ENCODE peak calls at places on chromosomes 12 and 14, in six cellular contexts. D is body of pancreas, L is transverse colon, W is choroid plexus epithelial cell, B is fibroblast of pulmonary artery, M is sigmoid colon. C is an unnamed sample.

GRCh38 chr12:94435511-94435927 is 24.1 kb downstream of the CEP83 start:
- DNase-seq in D (peak), L (no peak), W (peak), B (peak), M (no peak), C (no peak)

GRCh38 chr14:75343914-75344313 is 65.3 kb downstream of the FOS start:
- DNase-seq in D (no peak), L (no peak), W (peak), B (peak), M (no peak), C (peak)

GRCh38 chr12:701896-702539 is 38.8 kb upstream of the NINJ2 start:
- DNase-seq in D (no peak), L (no peak), W (no peak), B (peak), M (no peak), C (no peak)

GRCh38 chr12:2244013-2244861 is 191.4 kb downstream of the CACNA1C start:
- DNase-seq in D (no peak), L (peak), W (peak), B (peak), M (peak), C (peak)

GRCh38 chr12:6097384-6097783 is 27.1 kb downstream of the VWF start:
- DNase-seq in D (no peak), L (no peak), W (no peak), B (no peak), M (no peak), C (no peak)

GRCh38 chr12:108568653-108569154 is 6.3 kb downstream of the ISCU start:
- DNase-seq in D (no peak), L (peak), W (peak), B (no peak), M (no peak), C (no peak)

GRCh38 chr12:92771011-92771410 is 68.2 kb downstream of the PLEKHG7 start:
- DNase-seq in D (no peak), L (no peak), W (peak), B (no peak), M (no peak), C (no peak)

GRCh38 chr14:73467377-73467776 is 9.0 kb upstream of the NUMB start:
- DNase-seq in D (no peak), L (no peak), W (peak), B (peak), M (no peak), C (no peak)

GRCh38 chr14:56194062-56194461 is 75.9 kb downstream of the PELI2 start:
- DNase-seq in D (no peak), L (no peak), W (no peak), B (no peak), M (no peak), C (no peak)

GRCh38 chr12:6181583-6182278 is 18.5 kb upstream of the CD9 start:
- DNase-seq in D (no peak), L (no peak), W (no peak), B (no peak), M (peak), C (no peak)

GRCh38 chr14:59213368-59214315 is 25.2 kb downstream of the DAAM1 start:
- DNase-seq in D (no peak), L (no peak), W (peak), B (no peak), M (no peak), C (no peak)

GRCh38 chr14:39576258-39576657 is 144.0 kb upstream of the FBXO33 start:
- DNase-seq in D (no peak), L (no peak), W (no peak), B (no peak), M (no peak), C (no peak)

GRCh38 chr12:34402228-34402898 is 380.1 kb downstream of the ALG10 start:
- DNase-seq in D (peak), L (peak), W (no peak), B (no peak), M (peak), C (no peak)

GRCh38 chr12:113766880-113767878 is 198.9 kb downstream of the RBM19 start:
- DNase-seq in D (no peak), L (no peak), W (peak), B (peak), M (no peak), C (peak)

GRCh38 chr12:39145175-39145999 is 240.0 kb upstream of the CPNE8 start:
- DNase-seq in D (peak), L (peak), W (peak), B (peak), M (peak), C (peak)

GRCh38 chr12:112530941-112531340 is 112.2 kb downstream of the PTPN11 start:
- DNase-seq in D (no peak), L (no peak), W (no peak), B (no peak), M (no peak), C (no peak)

GRCh38 chr12:110109037-110109836 is 14.9 kb upstream of the IFT81 start:
- DNase-seq in D (peak), L (peak), W (peak), B (peak), M (peak), C (peak)

GRCh38 chr14:32932302-32932920 is 6.3 kb upstream of the NPAS3 start:
- DNase-seq in D (no peak), L (no peak), W (no peak), B (no peak), M (no peak), C (no peak)

GRCh38 chr12:31715283-31715825 is 13.5 kb downstream of the AMN1 start:
- DNase-seq in D (no peak), L (no peak), W (peak), B (peak), M (no peak), C (no peak)

GRCh38 chr12:71730936-71731335 is 23.7 kb upstream of the RAB21 start:
- DNase-seq in D (no peak), L (no peak), W (no peak), B (no peak), M (no peak), C (no peak)

GRCh38 chr14:58572092-58572853 is 65.5 kb upstream of the DACT1 start:
- DNase-seq in D (no peak), L (no peak), W (peak), B (peak), M (no peak), C (no peak)

GRCh38 chr12:68636268-68636667 is 25.6 kb downstream of the RAP1B start:
- DNase-seq in D (no peak), L (no peak), W (peak), B (peak), M (no peak), C (no peak)

GRCh38 chr12:132317233-132317938 is 12.0 kb downstream of the GALNT9 start:
- DNase-seq in D (no peak), L (no peak), W (no peak), B (no peak), M (no peak), C (no peak)

GRCh38 chr14:58430156-58430555 is 2.6 kb downstream of the KIAA0586 start:
- DNase-seq in D (no peak), L (no peak), W (peak), B (peak), M (no peak), C (no peak)

GRCh38 chr14:87888136-87888999 is 104.6 kb downstream of the GALC start:
- DNase-seq in D (peak), L (peak), W (no peak), B (peak), M (no peak), C (no peak)

GRCh38 chr12:122726056-122726558 is 4.5 kb downstream of the HCAR1 start:
- DNase-seq in D (no peak), L (no peak), W (peak), B (no peak), M (no peak), C (no peak)

GRCh38 chr12:111445311-111446043 is 39.8 kb downstream of the SH2B3 start:
- DNase-seq in D (peak), L (no peak), W (no peak), B (no peak), M (peak), C (no peak)

GRCh38 chr14:61331992-61332657 is 10.7 kb downstream of the PRKCH start:
- DNase-seq in D (no peak), L (no peak), W (no peak), B (no peak), M (no peak), C (no peak)

GRCh38 chr12:44287545-44287944 is 451.7 kb downstream of the TMEM117 start:
- DNase-seq in D (no peak), L (no peak), W (no peak), B (peak), M (no peak), C (no peak)

DNA sequence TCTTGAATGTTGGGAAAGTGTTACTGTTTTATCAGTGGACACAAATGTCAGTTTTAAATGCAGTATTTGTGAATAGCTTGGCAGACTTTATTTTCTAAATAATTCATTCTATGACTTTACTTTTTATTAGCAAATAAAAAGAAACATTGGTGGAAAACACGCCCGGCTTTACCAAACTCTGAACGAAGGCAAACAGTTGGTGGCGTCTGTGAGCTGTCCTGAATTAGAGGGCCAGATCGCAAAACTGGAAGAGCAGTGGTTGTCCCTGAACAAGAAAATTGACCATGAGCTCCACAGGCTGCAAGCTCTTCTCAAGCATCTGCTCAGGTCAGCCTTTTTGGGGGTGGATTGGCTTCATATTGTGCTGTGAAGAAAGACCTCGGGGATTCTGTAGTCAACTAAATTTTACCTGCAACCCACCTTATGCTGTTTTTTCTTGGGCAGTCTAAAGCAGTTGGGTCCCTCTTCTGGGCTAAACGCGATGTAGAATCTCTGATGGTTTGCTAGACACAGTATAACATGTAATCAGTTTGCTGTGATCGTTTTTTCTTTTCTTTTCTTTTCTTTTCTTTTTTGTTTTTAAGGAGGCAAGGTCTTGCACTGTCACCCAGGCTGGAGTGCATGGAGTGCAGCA is 156.4 kb downstream of the ESR2 start:
- DNase-seq in D (peak), L (no peak), W (peak), B (peak), M (no peak), C (no peak)
- TF ChIP-seq CTCF in D (peak), L (no peak), W (peak), B (peak), M (no peak), C (peak)

GRCh38 chr12:47035459-47035858 is 44.0 kb upstream of the PCED1B start:
- DNase-seq in D (no peak), L (no peak), W (peak), B (no peak), M (no peak), C (no peak)

GRCh38 chr12:47039079-47039478 is 40.3 kb upstream of the PCED1B start:
- DNase-seq in D (no peak), L (no peak), W (no peak), B (no peak), M (no peak), C (no peak)

GRCh38 chr12:47039756-47040155 is 39.7 kb upstream of the PCED1B start:
- DNase-seq in D (no peak), L (no peak), W (no peak), B (no peak), M (no peak), C (no peak)

GRCh38 chr12:47041327-47041726 is 38.1 kb upstream of the PCED1B start:
- DNase-seq in D (no peak), L (no peak), W (no peak), B (no peak), M (no peak), C (no peak)

GRCh38 chr12:47038270-47038748 is 41.1 kb upstream of the PCED1B start:
- DNase-seq in D (no peak), L (no peak), W (peak), B (peak), M (no peak), C (no peak)
- H3K4me3 ChIP-seq in D (no peak), L (no peak), W (no peak), B (no peak), M (no peak), C (no peak)

GRCh38 chr12:124293286-124294003 is 1.4 kb upstream of the RFLNA start:
- DNase-seq in D (no peak), L (peak), W (no peak), B (no peak), M (no peak), C (no peak)

GRCh38 chr12:124296295-124296915 is 1.5 kb downstream of the RFLNA start:
- DNase-seq in D (no peak), L (peak), W (no peak), B (no peak), M (no peak), C (no peak)

GRCh38 chr12:124295431-124296058 is 652 bp downstream of the RFLNA start:
- DNase-seq in D (no peak), L (no peak), W (no peak), B (no peak), M (no peak), C (no peak)

GRCh38 chr12:124296916-124297351 is 2.0 kb downstream of the RFLNA start:
- DNase-seq in D (no peak), L (peak), W (no peak), B (no peak), M (no peak), C (no peak)

GRCh38 chr12:124294686-124295315 is at the start of gene RFLNA:
- DNase-seq in D (no peak), L (peak), W (no peak), B (peak), M (no peak), C (no peak)
- TF ChIP-seq CTCF in D (no peak), L (no peak), W (no peak), B (no peak), M (no peak), C (no peak)

DNA sequence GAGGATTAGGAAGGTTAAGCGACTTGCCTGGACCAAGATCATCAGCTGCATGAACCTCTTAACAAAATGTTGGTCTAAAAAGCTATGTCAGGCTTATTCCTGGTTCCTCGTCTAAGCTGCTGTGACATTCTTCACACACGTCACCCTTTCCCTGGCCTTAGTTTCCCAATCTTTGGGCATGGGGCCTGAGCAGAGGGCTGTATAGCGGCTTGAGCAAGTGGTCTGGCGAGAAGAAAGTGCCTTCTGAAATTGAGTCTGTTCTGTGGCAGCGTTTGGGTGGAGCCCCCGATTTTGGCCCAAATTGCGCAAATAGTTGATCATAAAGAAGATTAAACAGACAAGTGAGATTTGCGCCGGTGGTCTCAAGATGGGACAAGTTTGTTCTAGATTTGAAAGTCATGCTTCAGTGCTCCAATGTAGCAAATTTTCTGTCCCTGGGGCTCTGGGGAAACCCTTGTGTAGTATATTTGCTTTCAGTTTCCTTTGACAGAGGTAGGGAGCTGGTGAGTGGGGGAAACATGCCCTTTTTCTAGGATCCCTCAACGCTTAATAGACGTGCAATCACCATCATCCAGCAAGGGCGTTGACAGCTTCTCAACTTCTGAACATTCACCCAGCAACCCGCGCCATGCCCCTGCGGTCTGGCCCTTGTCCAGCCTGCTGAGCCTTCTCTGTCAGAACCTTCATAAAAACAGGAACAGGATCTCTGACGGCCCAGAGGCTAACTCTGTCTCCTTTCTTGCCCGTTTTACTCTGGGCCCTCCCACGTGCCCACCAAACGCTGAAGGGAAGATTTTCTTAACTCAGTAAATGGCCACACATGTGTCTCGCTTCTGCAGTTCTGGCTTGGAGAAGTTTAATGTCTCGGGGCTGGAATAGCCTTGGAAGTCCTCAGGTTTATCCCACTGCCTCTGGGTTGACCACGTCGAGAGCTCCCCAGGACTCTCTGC is 58.4 kb upstream of the CCND2 start:
- DNase-seq in D (peak), L (peak), W (peak), B (peak), M (peak), C (no peak)
- H3K4me3 ChIP-seq in D (no peak), L (no peak), W (no peak), B (no peak), M (no peak), C (no peak)

GRCh38 chr14:91333640-91334039 is 84.0 kb downstream of the CCDC88C start:
- DNase-seq in D (no peak), L (no peak), W (no peak), B (no peak), M (no peak), C (no peak)
- TF ChIP-seq CTCF in D (no peak), L (no peak), W (no peak), B (no peak), M (no peak), C (no peak)

GRCh38 chr14:68977137-68977740 is 1.9 kb downstream of the ACTN1 start:
- DNase-seq in D (no peak), L (no peak), W (no peak), B (no peak), M (no peak), C (no peak)
- H3K4me3 ChIP-seq in D (peak), L (peak), W (peak), B (peak), M (peak), C (peak)

DNA sequence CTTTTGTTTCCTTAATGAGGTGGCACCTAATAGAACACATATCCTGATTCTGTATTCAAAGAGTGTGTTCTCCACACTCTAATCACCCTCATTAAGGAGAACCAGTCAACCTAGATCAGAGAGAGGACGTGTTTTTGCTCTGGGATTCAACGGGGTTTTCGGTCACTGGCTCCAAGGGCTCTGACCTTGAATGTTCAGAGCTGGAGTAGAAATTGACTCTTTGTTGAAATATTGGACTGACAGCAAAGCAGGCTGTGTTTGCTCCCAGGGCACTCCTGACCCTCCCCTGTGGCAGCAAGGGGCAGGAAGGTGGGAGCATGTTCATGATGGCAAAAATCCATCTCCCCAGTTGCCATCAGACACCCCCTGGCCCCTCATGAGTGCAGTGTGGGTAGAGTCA is 1193.0 kb downstream of the AACS start:
- DNase-seq in D (no peak), L (no peak), W (no peak), B (no peak), M (no peak), C (no peak)
- TF ChIP-seq CTCF in D (no peak), L (no peak), W (no peak), B (no peak), M (no peak), C (no peak)

GRCh38 chr14:100709956-100710284 is 16.8 kb upstream of the DLK1 start:
- DNase-seq in D (no peak), L (no peak), W (no peak), B (no peak), M (no peak), C (no peak)

GRCh38 chr14:100710391-100711116 is 16.1 kb upstream of the DLK1 start:
- DNase-seq in D (no peak), L (no peak), W (no peak), B (no peak), M (no peak), C (no peak)

GRCh38 chr14:100711117-100711462 is 15.6 kb upstream of the DLK1 start:
- DNase-seq in D (peak), L (no peak), W (no peak), B (no peak), M (no peak), C (no peak)

GRCh38 chr14:100708349-100709217 is 18.1 kb upstream of the DLK1 start:
- DNase-seq in D (peak), L (peak), W (peak), B (peak), M (peak), C (no peak)

DNA sequence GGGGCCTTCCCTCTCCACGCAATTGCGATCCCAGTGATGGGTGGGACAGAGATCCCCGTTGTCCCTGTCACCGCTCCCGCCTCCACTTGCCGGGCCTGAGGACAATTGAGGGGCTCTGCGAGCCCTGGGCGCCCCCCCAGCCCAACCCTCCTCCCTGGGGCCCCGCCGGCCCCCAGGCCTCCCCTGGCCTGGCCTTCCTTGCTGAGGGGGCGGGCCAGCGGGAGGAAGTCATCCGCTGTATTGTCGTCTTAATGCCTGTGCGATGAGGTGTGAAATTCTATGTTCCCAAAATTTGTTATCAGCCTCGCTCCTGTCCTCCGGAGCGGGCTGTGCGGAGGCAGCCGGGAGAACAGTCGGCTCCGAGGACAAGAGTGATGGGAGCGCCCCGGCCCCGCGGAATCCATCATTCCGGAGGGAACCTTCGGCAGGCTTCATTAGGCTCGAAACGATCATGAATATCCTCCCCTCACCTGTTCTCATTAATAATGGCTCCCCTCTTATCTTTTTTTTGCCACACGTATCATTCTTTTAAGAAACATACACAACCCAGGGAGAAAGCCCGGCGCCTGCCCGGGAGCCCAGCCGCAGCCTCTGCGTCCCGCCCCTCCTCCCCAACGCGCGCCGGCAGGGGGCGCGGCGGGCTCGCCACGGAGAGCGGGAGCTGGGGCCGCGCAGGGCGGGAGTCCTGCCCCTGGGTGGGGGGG is 17.3 kb upstream of the DLK1 start:
- DNase-seq in D (peak), L (no peak), W (peak), B (peak), M (no peak), C (no peak)
- H3K4me3 ChIP-seq in D (no peak), L (peak), W (peak), B (peak), M (peak), C (peak)

DNA sequence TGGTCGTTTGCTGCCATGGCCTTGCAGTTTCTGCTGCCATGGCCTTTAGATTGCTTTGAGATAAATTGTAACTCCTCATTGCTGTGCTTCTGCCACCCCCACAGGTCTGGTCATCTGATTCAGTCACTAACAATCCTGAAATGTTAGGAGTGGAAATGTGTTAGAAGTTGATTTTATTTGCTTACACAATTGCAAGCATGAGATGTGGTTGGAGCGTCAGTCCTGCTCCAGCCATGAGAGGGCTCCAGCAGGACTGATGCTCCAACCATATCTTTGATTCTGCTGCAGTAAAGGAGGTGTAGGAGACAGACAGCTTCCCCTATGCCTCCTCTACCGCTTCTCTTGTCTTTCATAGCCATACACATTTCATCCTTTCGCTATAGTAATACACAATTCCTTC is 226.8 kb upstream of the RGS6 start:
- DNase-seq in D (no peak), L (no peak), W (peak), B (no peak), M (no peak), C (no peak)
- TF ChIP-seq CTCF in D (no peak), L (no peak), W (no peak), B (no peak), M (no peak), C (no peak)